ENCODE peak calls at places on chromosome 2, in seven cellular contexts. U, W, F, H, Q, V and Z are unnamed samples.

GRCh38 chr2:201116959-201117734 is 1.2 kb downstream of the CFLAR start:
- DNase-seq in W (peak; percentile 86), H (no peak), V (peak; percentile 5), Q (no peak), F (peak; percentile 89), U (peak; percentile 77), Z (peak; percentile 69)

GRCh38 chr2:241947004-241947350 is 77.4 kb downstream of the RTP5 start:
- DNase-seq in V (no peak), W (no peak), F (no peak), Q (no peak), H (no peak), U (no peak), Z (no peak)

GRCh38 chr2:241410739-241411176 is 54.7 kb downstream of the FARP2 start:
- DNase-seq in F (no peak), Q (no peak), V (no peak), U (peak; percentile 88), H (no peak), W (peak; percentile 87), Z (no peak)

GRCh38 chr2:20182241-20182931 is 42.5 kb downstream of the SDC1 start:
- DNase-seq in H (no peak), W (peak; percentile 73), U (peak; percentile 93), F (no peak), V (no peak), Q (no peak), Z (peak; percentile 22)

GRCh38 chr2:143157001-143157798 is 28.0 kb downstream of the ARHGAP15 start:
- DNase-seq in U (no peak), F (no peak), H (no peak), Q (no peak), V (no peak), W (no peak), Z (no peak)

GRCh38 chr2:102615620-102616436 is 3.5 kb upstream of the SLC9A2 start:
- DNase-seq in W (peak; percentile 57), Q (no peak), F (peak; percentile 53), U (peak; percentile 58), H (no peak), V (peak; percentile 83), Z (peak; percentile 73)

GRCh38 chr2:12488365-12488972 is 228.3 kb upstream of the TRIB2 start:
- DNase-seq in F (peak; percentile 27), U (no peak), H (no peak), W (no peak), V (no peak), Q (no peak), Z (no peak)

GRCh38 chr2:84338069-84338468 is 121.0 kb downstream of the SUCLG1 start:
- DNase-seq in V (no peak), W (no peak), U (no peak), H (no peak), F (no peak), Q (no peak), Z (no peak)

GRCh38 chr2:127576433-127577207 is 41.1 kb downstream of the MYO7B start:
- DNase-seq in H (peak; percentile 72), V (no peak), F (no peak), Q (peak; percentile 45), U (peak; percentile 92), W (peak; percentile 56), Z (peak; percentile 26)

GRCh38 chr2:219772103-219772502 is 144.7 kb downstream of the SLC4A3 start:
- DNase-seq in V (no peak), F (no peak), W (no peak), Q (no peak), U (no peak), H (no peak), Z (no peak)
- TF ChIP-seq CTCF in V (no peak), F (no peak), W (no peak), Q (no peak), U (no peak), H (no peak), Z (no peak)

DNA sequence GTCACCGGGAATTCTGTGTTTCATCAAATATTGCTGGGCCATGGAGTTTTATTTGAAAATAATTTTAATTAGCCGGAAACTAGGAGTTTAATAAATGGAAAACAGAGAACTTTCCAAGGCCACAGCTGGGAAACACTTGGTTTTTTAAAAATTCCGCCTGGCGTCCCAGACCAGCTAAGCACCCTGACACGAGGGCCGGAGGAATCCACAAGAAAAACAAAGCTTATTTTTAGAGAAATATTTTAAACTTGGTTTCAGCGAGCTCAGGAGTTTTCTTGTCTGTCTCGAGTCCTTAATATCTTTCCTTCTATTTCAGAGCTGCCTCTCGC is 8.2 kb downstream of the ZFP36L2 start:
- DNase-seq in Q (no peak), U (no peak), W (peak; percentile 47), V (no peak), H (no peak), F (no peak), Z (no peak)
- H3K4me3 ChIP-seq in Q (peak overlapping the region; percentile 83), U (no peak overlapping the region), W (no peak overlapping the region), V (peak overlapping the region; percentile 23), H (peak overlapping the region; percentile 88), F (peak overlapping the region; percentile 89), Z (no peak overlapping the region)

DNA sequence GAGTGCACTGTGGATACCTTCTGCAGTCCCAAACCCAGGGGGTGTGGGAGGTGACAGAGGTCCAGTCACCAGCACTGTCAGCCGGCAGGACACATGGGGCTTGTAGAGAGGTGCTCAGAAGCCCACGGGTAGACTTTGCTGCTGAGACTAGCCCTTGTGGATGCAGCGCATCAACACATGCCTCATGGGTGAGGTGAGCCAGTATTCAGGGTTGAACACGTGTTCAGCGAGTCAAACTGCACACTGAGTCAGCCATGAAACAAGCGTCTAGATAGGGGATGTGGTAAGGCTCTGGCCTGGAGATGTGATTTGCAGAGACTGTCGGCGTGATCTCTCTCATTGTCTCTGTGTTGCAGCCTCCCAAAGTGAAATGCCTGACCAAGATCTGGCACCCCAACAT is 35.8 kb upstream of the SCLY start:
- DNase-seq in H (no peak), F (no peak), W (peak; percentile 89), V (no peak), Q (no peak), U (no peak), Z (no peak)
- TF ChIP-seq CTCF in H (no peak), F (no peak), W (peak; percentile 4), V (no peak), Q (no peak), U (no peak), Z (no peak)

DNA sequence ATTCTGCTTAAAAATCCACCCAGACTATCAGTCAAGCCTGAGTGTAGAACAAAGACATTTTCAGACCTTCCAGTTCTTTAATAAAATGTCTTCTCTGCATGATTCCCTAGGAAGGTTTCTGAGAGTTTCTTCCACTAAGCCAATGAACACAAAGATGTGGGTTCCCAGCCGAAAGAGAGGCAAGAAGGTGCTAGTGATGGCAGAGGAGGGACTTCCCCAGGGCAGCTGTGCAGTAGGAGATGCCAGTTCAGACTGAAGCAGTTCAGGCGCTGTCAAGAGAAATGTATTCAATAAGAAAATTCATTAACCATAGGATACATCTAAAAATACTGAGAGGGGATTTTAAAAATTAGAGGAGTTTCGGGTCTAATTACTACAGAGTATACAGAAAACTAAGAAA is 83.3 kb downstream of the RND3 start:
- DNase-seq in U (no peak), H (no peak), F (no peak), W (no peak), Q (no peak), V (no peak), Z (no peak)
- H3K4me3 ChIP-seq in U (no peak overlapping the region), H (no peak overlapping the region), F (no peak overlapping the region), W (no peak overlapping the region), Q (no peak overlapping the region), V (no peak overlapping the region), Z (no peak overlapping the region)

GRCh38 chr2:65919579-65920188 is 487.3 kb upstream of the SPRED2 start:
- DNase-seq in H (no peak), Q (no peak), V (no peak), U (no peak), W (no peak), F (no peak), Z (no peak)
- TF ChIP-seq CTCF in H (no peak), Q (no peak), V (no peak), U (no peak), W (no peak), F (no peak), Z (peak; percentile 2)

GRCh38 chr2:98802344-98802743 is 71.4 kb upstream of the MGAT4A start:
- DNase-seq in Q (no peak), V (no peak), W (no peak), U (no peak), H (no peak), F (no peak), Z (no peak)
- H3K4me3 ChIP-seq in Q (no peak overlapping the region), V (no peak overlapping the region), W (no peak overlapping the region), U (no peak overlapping the region), H (no peak overlapping the region), F (no peak overlapping the region), Z (no peak overlapping the region)